ENCODE peak calls at places on chromosomes 12 and 14, in six cellular contexts. Q is SK-N-SH, S is BE2C, I is PC-9, M is mucosa of descending colon, U is ovary. F is an unnamed sample.

GRCh38 chr12:89346741-89347324 is 5.5 kb downstream of the DUSP6 start:
- DNase-seq in Q (no peak), S (no peak), I (no peak), M (no peak), U (no peak), F (peak; percentile 70)

GRCh38 chr14:104642540-104642868 is 37.9 kb upstream of the TMEM179 start:
- DNase-seq in Q (peak; percentile 25), S (no peak), I (no peak), M (no peak), U (no peak), F (peak; percentile 40)

GRCh38 chr12:115030017-115030416 is 346.0 kb upstream of the TBX3 start:
- DNase-seq in Q (no peak), S (no peak), I (no peak), M (no peak), U (no peak), F (no peak)

GRCh38 chr14:23307146-23307447 is 464 bp downstream of the BCL2L2 start:
- DNase-seq in Q (no peak), S (no peak), I (no peak), M (no peak), U (no peak), F (no peak)

GRCh38 chr14:35553808-35554207 is 19.8 kb downstream of the INSM2 start:
- DNase-seq in Q (no peak), S (no peak), I (no peak), M (no peak), U (no peak), F (no peak)

GRCh38 chr14:88904864-88905263 is 80.4 kb downstream of the TTC8 start:
- DNase-seq in Q (peak; percentile 26), S (peak; percentile 36), I (no peak), M (no peak), U (no peak), F (no peak)

GRCh38 chr14:75469164-75469563 is 41.3 kb downstream of the JDP2 start:
- DNase-seq in Q (no peak), S (no peak), I (no peak), M (no peak), U (no peak), F (peak; percentile 38)

GRCh38 chr12:26133508-26133907 is 8.7 kb upstream of the BHLHE41 start:
- DNase-seq in Q (no peak), S (no peak), I (no peak), M (no peak), U (no peak), F (no peak)

GRCh38 chr14:100660498-100661339 is 66.0 kb upstream of the DLK1 start:
- DNase-seq in Q (no peak), S (no peak), I (no peak), M (no peak), U (no peak), F (no peak)

GRCh38 chr14:64279719-64280668 is 14.2 kb downstream of the ESR2 start:
- DNase-seq in Q (no peak), S (no peak), I (peak; percentile 26), M (no peak), U (no peak), F (no peak)

GRCh38 chr14:100292301-100292775 is 13.9 kb downstream of the SLC25A29 start:
- DNase-seq in Q (peak; percentile 26), S (no peak), I (no peak), M (no peak), U (peak; percentile 36), F (no peak)

GRCh38 chr14:101928415-101928841 is 35.9 kb upstream of the DYNC1H1 start:
- DNase-seq in Q (peak; percentile 48), S (no peak), I (no peak), M (no peak), U (peak; percentile 65), F (no peak)

GRCh38 chr12:13613297-13613696 is 368.1 kb downstream of the GRIN2B start:
- DNase-seq in Q (no peak), S (no peak), I (no peak), M (no peak), U (no peak), F (peak; percentile 14)

DNA sequence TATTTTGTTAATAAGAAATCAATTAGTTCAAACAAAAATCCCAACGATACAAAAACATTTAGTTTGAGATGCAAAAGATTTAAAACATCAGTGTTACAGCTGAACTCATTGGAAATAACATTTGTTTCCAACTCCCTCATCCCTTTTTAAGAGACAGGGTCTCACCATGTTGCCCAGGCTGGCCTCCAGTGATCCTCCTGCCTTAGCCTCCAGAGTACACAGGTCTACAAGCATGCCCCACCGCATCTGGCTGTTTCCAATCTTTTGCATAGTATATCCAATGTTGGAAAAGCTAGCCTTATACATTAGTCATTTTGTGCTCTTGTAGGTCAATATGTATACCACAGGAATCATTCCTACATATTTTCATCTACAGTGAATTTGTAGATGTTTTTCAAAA is 11.5 kb downstream of the RSRC2 start:
- DNase-seq in Q (no peak), S (no peak), I (no peak), M (no peak), U (no peak), F (peak; percentile 46)
- H3K36me3 ChIP-seq in Q (peaks cover 89% of the 10 kb centered on the region), S (peaks cover 98% of the 10 kb centered on the region), I (peaks cover 90% of the 10 kb centered on the region), M (peaks cover 45% of the 10 kb centered on the region), U (no peaks in the 10 kb centered on the region), F (peaks cover 98% of the 10 kb centered on the region)

DNA sequence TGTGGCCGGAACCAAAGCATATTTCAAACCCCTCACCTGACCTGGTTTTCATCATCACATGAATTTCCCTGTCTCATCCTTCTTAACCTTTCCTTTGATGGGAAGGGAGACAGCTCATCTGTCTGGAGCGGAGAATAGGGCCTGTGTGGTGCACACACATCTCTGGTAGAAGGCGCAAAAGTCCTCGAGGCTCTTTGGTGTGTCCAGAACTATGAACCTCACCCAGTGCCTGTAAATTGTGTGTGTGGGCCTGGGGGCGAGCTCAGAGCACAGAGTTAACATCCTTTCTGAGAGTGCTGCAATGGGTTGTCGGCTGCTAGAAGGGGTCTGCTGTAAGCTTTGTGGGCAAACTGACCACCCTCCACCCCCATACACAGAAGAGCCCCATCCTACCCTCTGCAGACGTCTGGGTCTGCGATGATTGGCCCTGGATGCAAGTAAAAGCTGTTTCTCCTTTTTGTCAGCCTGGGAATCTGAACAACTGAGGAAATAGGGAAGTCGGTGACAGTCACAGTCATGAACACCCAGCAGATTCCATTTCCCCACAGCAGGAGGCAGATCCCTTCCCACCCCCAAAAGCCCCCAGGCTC is 654 bp downstream of the GALNT6 start:
- DNase-seq in Q (no peak), S (no peak), I (no peak), M (no peak), U (peak; percentile 15), F (no peak)
- H3K4me1 ChIP-seq in Q (peaks cover 52% of the 10 kb centered on the region), S (peaks cover 36% of the 10 kb centered on the region), I (peaks cover 69% of the 10 kb centered on the region), M (peaks cover 14% of the 10 kb centered on the region), U (no peaks in the 10 kb centered on the region), F (peaks cover 23% of the 10 kb centered on the region)

GRCh38 chr12:48776956-48777355 is 11.9 kb downstream of the ADCY6 start:
- DNase-seq in Q (no peak), S (no peak), I (no peak), M (no peak), U (no peak), F (no peak)
- H3K36me3 ChIP-seq in Q (peaks cover 51% of the 10 kb centered on the region), S (no peaks in the 10 kb centered on the region), I (peaks cover 6% of the 10 kb centered on the region), M (peaks cover 11% of the 10 kb centered on the region), U (no peaks in the 10 kb centered on the region), F (peaks cover 41% of the 10 kb centered on the region)

DNA sequence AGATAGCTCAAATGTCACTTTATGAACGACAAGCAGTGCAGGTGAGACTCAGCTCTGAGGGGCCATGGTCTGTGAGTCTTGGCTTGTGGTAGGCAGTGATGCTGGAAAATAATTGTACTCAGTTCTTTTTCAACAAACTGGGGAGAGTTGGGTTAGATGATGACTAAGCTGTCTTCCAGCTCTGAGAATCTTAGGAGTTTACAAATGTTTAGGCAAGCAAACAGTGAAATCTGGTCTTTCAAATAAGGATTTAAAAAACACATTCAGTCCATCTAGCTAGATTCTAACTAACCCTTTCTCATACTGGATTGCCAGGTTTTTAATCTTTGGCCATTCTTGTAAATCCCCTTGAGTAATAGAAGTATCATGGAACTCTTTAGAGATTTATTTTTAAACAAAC is 3.4 kb downstream of the PHC1 start:
- DNase-seq in Q (no peak), S (no peak), I (no peak), M (no peak), U (no peak), F (no peak)
- H3K4me1 ChIP-seq in Q (peaks cover 15% of the 10 kb centered on the region), S (peaks cover 3% of the 10 kb centered on the region), I (peaks cover 32% of the 10 kb centered on the region), M (no peaks in the 10 kb centered on the region), U (peaks cover 8% of the 10 kb centered on the region), F (no peaks in the 10 kb centered on the region)

DNA sequence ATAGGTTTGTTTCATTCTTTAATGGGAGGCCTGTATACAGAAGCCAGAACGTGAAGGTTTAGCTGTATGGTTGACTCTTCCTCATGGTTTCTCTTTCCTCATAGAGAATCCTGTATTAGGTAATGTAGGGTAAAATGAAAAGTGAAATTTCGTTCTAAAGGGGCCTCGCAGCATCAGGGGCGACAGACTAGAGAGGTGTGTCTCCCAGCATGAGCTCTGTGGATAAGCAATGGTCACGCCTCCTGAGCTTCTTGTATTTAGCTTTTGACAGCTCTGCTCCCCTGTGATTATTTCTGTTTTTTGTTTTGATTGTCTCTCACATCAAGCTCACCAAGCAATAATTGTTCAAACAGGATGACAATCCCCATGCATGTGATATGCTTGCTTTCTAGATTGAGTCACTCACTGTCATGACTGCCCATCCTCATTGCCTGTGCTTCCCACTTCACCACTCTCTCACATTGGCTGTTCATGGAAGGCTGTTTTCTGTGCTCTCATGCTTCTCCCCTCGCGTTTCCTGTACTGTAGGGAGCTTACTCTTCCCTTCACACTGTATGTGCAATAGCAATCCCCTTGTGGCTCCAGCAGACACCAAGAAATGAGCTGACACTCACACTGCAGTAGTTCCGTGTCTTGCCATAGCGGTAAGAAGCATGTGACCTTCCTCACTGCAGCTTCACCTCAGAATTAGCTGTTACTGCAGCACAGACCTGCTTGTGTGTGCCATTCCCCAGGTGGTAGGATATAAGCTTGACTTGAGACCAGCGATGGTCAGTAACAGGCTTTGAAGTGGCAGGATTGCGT is 44.0 kb downstream of the RAD52 start:
- DNase-seq in Q (no peak), S (no peak), I (no peak), M (no peak), U (no peak), F (peak; percentile 55)
- H3K36me3 ChIP-seq in Q (peaks cover 91% of the 10 kb centered on the region), S (peaks cover 95% of the 10 kb centered on the region), I (peaks cover 43% of the 10 kb centered on the region), M (peaks cover 7% of the 10 kb centered on the region), U (no peaks in the 10 kb centered on the region), F (peaks cover 92% of the 10 kb centered on the region)

DNA sequence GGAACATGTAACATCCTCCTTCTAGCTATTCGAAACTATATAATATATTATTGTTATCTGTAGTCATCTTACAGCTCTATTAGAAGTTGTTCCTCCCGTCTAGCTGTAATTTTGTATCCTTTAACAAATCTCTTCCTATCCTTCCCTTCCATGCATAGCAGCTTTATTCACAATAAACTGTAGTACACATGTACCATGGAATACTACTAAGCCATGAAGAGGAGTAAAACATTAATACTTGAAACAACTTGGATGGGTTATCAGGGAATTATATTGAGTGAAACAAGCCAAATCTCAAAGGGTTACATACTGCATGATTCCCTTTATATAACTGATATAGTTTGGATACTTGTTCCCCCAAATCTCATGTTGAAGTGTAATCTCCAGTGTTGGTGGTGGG is 33.9 kb upstream of the STK38L start:
- DNase-seq in Q (no peak), S (no peak), I (no peak), M (no peak), U (no peak), F (no peak)
- H3K4me1 ChIP-seq in Q (peaks cover 3% of the 10 kb centered on the region), S (no peaks in the 10 kb centered on the region), I (no peaks in the 10 kb centered on the region), M (no peaks in the 10 kb centered on the region), U (no peaks in the 10 kb centered on the region), F (no peaks in the 10 kb centered on the region)